ENCODE peak calls at places on chromosome 22, in ten cellular contexts. One of them, this sample, is unnamed.

GRCh38 chr22:29457730-29458129 is 19.3 kb downstream of the RFPL1 start:
- DNase-seq in NCI-H2029 treated with DMSO at 0.1 percent for 48 hours: no peak
- DNase-seq in LHCN-M2: peak
- DNase-seq in T-helper 9 cell: no peak
- DNase-seq in MG63: no peak
- DNase-seq in RKO: peak
- DNase-seq in adrenal gland: no peak
- DNase-seq in posterior vena cava: peak
- DNase-seq in GM04504: peak
- DNase-seq in NCI-H1092: no peak
- DNase-seq in this sample: peak

GRCh38 chr22:48753752-48754517 is 1073.7 kb downstream of the BRD1 start:
- DNase-seq in NCI-H2029 treated with DMSO at 0.1 percent for 48 hours: no peak
- DNase-seq in LHCN-M2: no peak
- DNase-seq in T-helper 9 cell: no peak
- DNase-seq in MG63: no peak
- DNase-seq in RKO: no peak
- DNase-seq in adrenal gland: peak
- DNase-seq in posterior vena cava: peak
- DNase-seq in GM04504: no peak
- DNase-seq in NCI-H1092: no peak
- DNase-seq in this sample: no peak

GRCh38 chr22:23305922-23306374 is 125.6 kb downstream of the BCR start:
- DNase-seq in NCI-H2029 treated with DMSO at 0.1 percent for 48 hours: no peak
- DNase-seq in LHCN-M2: peak
- DNase-seq in T-helper 9 cell: no peak
- DNase-seq in MG63: no peak
- DNase-seq in RKO: no peak
- DNase-seq in adrenal gland: peak
- DNase-seq in posterior vena cava: peak
- DNase-seq in GM04504: no peak
- DNase-seq in NCI-H1092: peak
- DNase-seq in this sample: peak

GRCh38 chr22:20015971-20016733 is 471 bp downstream of the ARVCF start:
- DNase-seq in NCI-H2029 treated with DMSO at 0.1 percent for 48 hours: no peak
- DNase-seq in LHCN-M2: no peak
- DNase-seq in T-helper 9 cell: peak
- DNase-seq in MG63: peak
- DNase-seq in RKO: peak
- DNase-seq in adrenal gland: no peak
- DNase-seq in posterior vena cava: peak
- DNase-seq in GM04504: no peak
- DNase-seq in NCI-H1092: no peak
- DNase-seq in this sample: peak

GRCh38 chr22:21876486-21877176 is 9.2 kb upstream of the MAPK1 start:
- DNase-seq in NCI-H2029 treated with DMSO at 0.1 percent for 48 hours: no peak
- DNase-seq in LHCN-M2: no peak
- DNase-seq in T-helper 9 cell: no peak
- DNase-seq in MG63: no peak
- DNase-seq in RKO: peak
- DNase-seq in adrenal gland: no peak
- DNase-seq in posterior vena cava: no peak
- DNase-seq in GM04504: peak
- DNase-seq in NCI-H1092: no peak
- DNase-seq in this sample: no peak

GRCh38 chr22:17655289-17655688 is 16.7 kb downstream of the BCL2L13 start:
- DNase-seq in NCI-H2029 treated with DMSO at 0.1 percent for 48 hours: no peak
- DNase-seq in LHCN-M2: no peak
- DNase-seq in T-helper 9 cell: no peak
- DNase-seq in MG63: no peak
- DNase-seq in RKO: no peak
- DNase-seq in adrenal gland: no peak
- DNase-seq in posterior vena cava: no peak
- DNase-seq in GM04504: no peak
- DNase-seq in NCI-H1092: no peak
- DNase-seq in this sample: no peak

GRCh38 chr22:42473484-42474193 is 41.4 kb upstream of the NFAM1 start:
- DNase-seq in NCI-H2029 treated with DMSO at 0.1 percent for 48 hours: peak
- DNase-seq in LHCN-M2: peak
- DNase-seq in T-helper 9 cell: no peak
- DNase-seq in MG63: no peak
- DNase-seq in RKO: peak
- DNase-seq in adrenal gland: no peak
- DNase-seq in posterior vena cava: no peak
- DNase-seq in GM04504: peak
- DNase-seq in NCI-H1092: no peak
- DNase-seq in this sample: peak

GRCh38 chr22:49930596-49931412 is 12.4 kb downstream of the CRELD2 start:
- DNase-seq in NCI-H2029 treated with DMSO at 0.1 percent for 48 hours: peak
- DNase-seq in LHCN-M2: peak
- DNase-seq in T-helper 9 cell: no peak
- DNase-seq in MG63: peak
- DNase-seq in RKO: peak
- DNase-seq in adrenal gland: peak
- DNase-seq in posterior vena cava: no peak
- DNase-seq in GM04504: peak
- DNase-seq in NCI-H1092: no peak
- DNase-seq in this sample: peak

GRCh38 chr22:43220625-43221380 is 33.9 kb upstream of the TTLL12 start:
- DNase-seq in NCI-H2029 treated with DMSO at 0.1 percent for 48 hours: no peak
- DNase-seq in LHCN-M2: no peak
- DNase-seq in T-helper 9 cell: no peak
- DNase-seq in MG63: no peak
- DNase-seq in RKO: no peak
- DNase-seq in adrenal gland: no peak
- DNase-seq in posterior vena cava: no peak
- DNase-seq in GM04504: no peak
- DNase-seq in NCI-H1092: no peak
- DNase-seq in this sample: no peak

This sample was measured in G401.